ENCODE peak calls at places on chromosomes 4 and X, in ten cellular contexts. One of them, this sample, is unnamed.

GRCh38 chr4:129806986-129807385 is 711.0 kb downstream of the C4orf33 start:
- DNase-seq in GM23338: no peak
- DNase-seq in OCI-LY7: no peak
- DNase-seq in HCT116: no peak
- DNase-seq in PC-3: no peak
- DNase-seq in GM23248: no peak
- DNase-seq in PC-9: no peak
- DNase-seq in MM.1S: no peak
- DNase-seq in hepatocyte: no peak
- DNase-seq in SK-N-SH: no peak
- DNase-seq in this sample: no peak

GRCh38 chr4:10887600-10887999 is 203.0 kb upstream of the CLNK start:
- DNase-seq in GM23338: no peak
- DNase-seq in OCI-LY7: no peak
- DNase-seq in HCT116: no peak
- DNase-seq in PC-3: no peak
- DNase-seq in GM23248: no peak
- DNase-seq in PC-9: no peak
- DNase-seq in MM.1S: no peak
- DNase-seq in hepatocyte: no peak
- DNase-seq in SK-N-SH: no peak
- DNase-seq in this sample: no peak

GRCh38 chr4:88006956-88007303 is 505 bp upstream of the PKD2 start:
- DNase-seq in GM23338: peak; percentile 57
- DNase-seq in OCI-LY7: no peak
- DNase-seq in HCT116: no peak
- DNase-seq in PC-3: no peak
- DNase-seq in GM23248: no peak
- DNase-seq in PC-9: no peak
- DNase-seq in MM.1S: no peak
- DNase-seq in hepatocyte: no peak
- DNase-seq in SK-N-SH: no peak
- DNase-seq in this sample: no peak

GRCh38 chr4:26753642-26754041 is 107.0 kb upstream of the STIM2 start:
- DNase-seq in GM23338: no peak
- DNase-seq in OCI-LY7: no peak
- DNase-seq in HCT116: no peak
- DNase-seq in PC-3: peak; percentile 32
- DNase-seq in GM23248: peak; percentile 1
- DNase-seq in PC-9: no peak
- DNase-seq in MM.1S: no peak
- DNase-seq in hepatocyte: peak; percentile 39
- DNase-seq in SK-N-SH: no peak
- DNase-seq in this sample: no peak

GRCh38 chr4:108359130-108359709 is 190.5 kb upstream of the LEF1 start:
- DNase-seq in GM23338: no peak
- DNase-seq in OCI-LY7: peak; percentile 73
- DNase-seq in HCT116: no peak
- DNase-seq in PC-3: no peak
- DNase-seq in GM23248: no peak
- DNase-seq in PC-9: no peak
- DNase-seq in MM.1S: peak; percentile 94
- DNase-seq in hepatocyte: no peak
- DNase-seq in SK-N-SH: no peak
- DNase-seq in this sample: no peak

GRCh38 chrX:103530540-103530939 is 11.3 kb upstream of the RAB40A start:
- DNase-seq in GM23338: no peak
- DNase-seq in OCI-LY7: no peak
- DNase-seq in HCT116: no peak
- DNase-seq in PC-3: no peak
- DNase-seq in GM23248: peak; percentile 47
- DNase-seq in PC-9: no peak
- DNase-seq in MM.1S: no peak
- DNase-seq in hepatocyte: no peak
- DNase-seq in SK-N-SH: no peak
- DNase-seq in this sample: no peak

GRCh38 chr4:65831828-65832227 is 161.5 kb upstream of the EPHA5 start:
- DNase-seq in GM23338: no peak
- DNase-seq in OCI-LY7: no peak
- DNase-seq in HCT116: no peak
- DNase-seq in PC-3: peak; percentile 87
- DNase-seq in GM23248: no peak
- DNase-seq in PC-9: no peak
- DNase-seq in MM.1S: no peak
- DNase-seq in hepatocyte: no peak
- DNase-seq in SK-N-SH: no peak
- DNase-seq in this sample: no peak

GRCh38 chr4:180717451-180717850 is 1525.8 kb upstream of the TENM3 start:
- DNase-seq in GM23338: no peak
- DNase-seq in OCI-LY7: no peak
- DNase-seq in HCT116: no peak
- DNase-seq in PC-3: no peak
- DNase-seq in GM23248: no peak
- DNase-seq in PC-9: no peak
- DNase-seq in MM.1S: no peak
- DNase-seq in hepatocyte: no peak
- DNase-seq in SK-N-SH: no peak
- DNase-seq in this sample: no peak

GRCh38 chrX:12896935-12897334 is 9.5 kb upstream of the TLR8 start:
- DNase-seq in GM23338: no peak
- DNase-seq in OCI-LY7: no peak
- DNase-seq in HCT116: no peak
- DNase-seq in PC-3: no peak
- DNase-seq in GM23248: no peak
- DNase-seq in PC-9: no peak
- DNase-seq in MM.1S: no peak
- DNase-seq in hepatocyte: no peak
- DNase-seq in SK-N-SH: no peak
- DNase-seq in this sample: no peak

GRCh38 chrX:150162141-150162540 is 201.0 kb upstream of the MAMLD1 start:
- DNase-seq in GM23338: no peak
- DNase-seq in OCI-LY7: no peak
- DNase-seq in HCT116: peak; percentile 27
- DNase-seq in PC-3: peak; percentile 75
- DNase-seq in GM23248: peak; percentile 53
- DNase-seq in PC-9: peak; percentile 62
- DNase-seq in MM.1S: no peak
- DNase-seq in hepatocyte: no peak
- DNase-seq in SK-N-SH: no peak
- DNase-seq in this sample: no peak

GRCh38 chr4:41796545-41797210 is 48.2 kb upstream of the PHOX2B start:
- DNase-seq in GM23338: peak; percentile 87
- DNase-seq in OCI-LY7: no peak
- DNase-seq in HCT116: no peak
- DNase-seq in PC-3: no peak
- DNase-seq in GM23248: no peak
- DNase-seq in PC-9: no peak
- DNase-seq in MM.1S: no peak
- DNase-seq in hepatocyte: no peak
- DNase-seq in SK-N-SH: no peak
- DNase-seq in this sample: no peak
- H3K4me3 ChIP-seq in GM23338: peak overlapping the region; percentile 24
- H3K4me3 ChIP-seq in OCI-LY7: no peak overlapping the region
- H3K4me3 ChIP-seq in HCT116: no peak overlapping the region
- H3K4me3 ChIP-seq in PC-3: no peak overlapping the region
- H3K4me3 ChIP-seq in GM23248: no peak overlapping the region
- H3K4me3 ChIP-seq in PC-9: no peak overlapping the region
- H3K4me3 ChIP-seq in MM.1S: no peak overlapping the region
- H3K4me3 ChIP-seq in hepatocyte: no peak overlapping the region
- H3K4me3 ChIP-seq in SK-N-SH: no peak overlapping the region
- H3K4me3 ChIP-seq in this sample: no peak overlapping the region

GRCh38 chr4:2797545-2798305 is 4.8 kb downstream of the SH3BP2 start:
- DNase-seq in GM23338: no peak
- DNase-seq in OCI-LY7: no peak
- DNase-seq in HCT116: no peak
- DNase-seq in PC-3: no peak
- DNase-seq in GM23248: no peak
- DNase-seq in PC-9: no peak
- DNase-seq in MM.1S: no peak
- DNase-seq in hepatocyte: no peak
- DNase-seq in SK-N-SH: peak; percentile 79
- DNase-seq in this sample: no peak

GRCh38 chr4:2795558-2796260 is 2.8 kb downstream of the SH3BP2 start:
- DNase-seq in GM23338: no peak
- DNase-seq in OCI-LY7: no peak
- DNase-seq in HCT116: no peak
- DNase-seq in PC-3: no peak
- DNase-seq in GM23248: no peak
- DNase-seq in PC-9: no peak
- DNase-seq in MM.1S: no peak
- DNase-seq in hepatocyte: peak; percentile 10
- DNase-seq in SK-N-SH: peak; percentile 6
- DNase-seq in this sample: no peak

GRCh38 chr4:2794707-2795557 is 2.0 kb downstream of the SH3BP2 start:
- DNase-seq in GM23338: no peak
- DNase-seq in OCI-LY7: no peak
- DNase-seq in HCT116: no peak
- DNase-seq in PC-3: no peak
- DNase-seq in GM23248: peak; percentile 89
- DNase-seq in PC-9: no peak
- DNase-seq in MM.1S: no peak
- DNase-seq in hepatocyte: peak; percentile 68
- DNase-seq in SK-N-SH: no peak
- DNase-seq in this sample: no peak

GRCh38 chr4:2797188-2797544 is 4.3 kb downstream of the SH3BP2 start:
- DNase-seq in GM23338: no peak
- DNase-seq in OCI-LY7: no peak
- DNase-seq in HCT116: no peak
- DNase-seq in PC-3: no peak
- DNase-seq in GM23248: no peak
- DNase-seq in PC-9: no peak
- DNase-seq in MM.1S: no peak
- DNase-seq in hepatocyte: peak; percentile 2
- DNase-seq in SK-N-SH: peak; percentile 4
- DNase-seq in this sample: no peak

DNA sequence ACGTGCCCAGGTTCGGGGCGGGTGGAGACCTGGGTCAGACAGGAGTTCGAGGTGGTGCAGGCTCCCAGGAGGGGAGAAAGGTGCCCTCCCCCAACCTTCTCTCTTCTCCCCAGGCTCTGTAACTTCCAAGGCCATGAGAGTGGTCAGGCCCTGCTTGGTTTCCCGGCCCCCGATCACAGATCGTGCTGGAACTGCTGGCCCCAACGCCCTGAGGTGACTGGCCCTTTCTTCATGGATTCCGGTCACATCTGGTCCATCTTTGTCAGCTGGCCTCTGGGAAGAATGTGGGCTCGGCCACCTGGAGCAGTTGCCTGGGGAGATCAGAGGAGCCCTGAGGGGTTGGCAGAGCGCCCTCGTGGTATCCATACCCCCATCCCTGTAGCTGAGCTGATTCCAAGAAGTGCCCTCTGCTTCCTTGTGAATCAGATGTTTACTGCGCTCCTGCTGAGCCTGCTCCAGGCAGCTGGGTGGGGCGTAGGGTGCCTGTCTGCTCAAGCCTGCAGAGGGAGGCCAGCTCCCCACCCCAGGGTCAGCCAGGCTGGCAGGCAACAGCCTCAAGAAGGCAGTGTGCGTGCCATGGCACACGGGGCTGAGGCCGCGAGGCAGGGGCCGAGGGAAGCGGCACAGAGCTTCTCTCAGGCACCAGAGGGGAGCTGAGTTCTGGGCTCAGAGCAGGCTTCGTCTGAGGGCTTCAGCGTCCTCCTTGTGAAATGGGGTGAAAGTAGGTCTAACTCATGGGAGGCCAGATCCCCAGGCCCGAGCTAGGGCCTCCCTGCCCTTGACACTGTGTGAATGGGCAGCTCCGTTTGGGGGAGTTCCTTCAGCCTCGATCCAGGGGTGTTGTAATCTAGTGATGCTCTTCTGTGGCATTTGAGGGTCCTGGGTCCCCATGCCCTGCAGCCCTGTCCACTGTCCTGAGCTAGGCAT is 3.6 kb downstream of the SH3BP2 start:
- DNase-seq in GM23338: no peak
- DNase-seq in OCI-LY7: no peak
- DNase-seq in HCT116: no peak
- DNase-seq in PC-3: peak; percentile 58
- DNase-seq in GM23248: peak; percentile 81
- DNase-seq in PC-9: peak; percentile 96
- DNase-seq in MM.1S: no peak
- DNase-seq in hepatocyte: peak; percentile 75
- DNase-seq in SK-N-SH: peak; percentile 29
- DNase-seq in this sample: no peak
- H3K4me1 ChIP-seq in GM23338: peaks cover 21% of the 10 kb centered on the region
- H3K4me1 ChIP-seq in OCI-LY7: peaks cover 38% of the 10 kb centered on the region
- H3K4me1 ChIP-seq in HCT116: peaks cover 78% of the 10 kb centered on the region
- H3K4me1 ChIP-seq in PC-3: peaks cover 26% of the 10 kb centered on the region
- H3K4me1 ChIP-seq in GM23248: peaks cover 42% of the 10 kb centered on the region
- H3K4me1 ChIP-seq in PC-9: peaks cover 76% of the 10 kb centered on the region
- H3K4me1 ChIP-seq in MM.1S: peaks cover 8% of the 10 kb centered on the region
- H3K4me1 ChIP-seq in hepatocyte: peaks cover 62% of the 10 kb centered on the region
- H3K4me1 ChIP-seq in SK-N-SH: peaks cover 31% of the 10 kb centered on the region
- H3K4me1 ChIP-seq in this sample: peaks cover 37% of the 10 kb centered on the region

GRCh38 chr4:23225564-23225963 is 532.8 kb downstream of the GBA3 start:
- DNase-seq in GM23338: no peak
- DNase-seq in OCI-LY7: no peak
- DNase-seq in HCT116: no peak
- DNase-seq in PC-3: no peak
- DNase-seq in GM23248: no peak
- DNase-seq in PC-9: no peak
- DNase-seq in MM.1S: no peak
- DNase-seq in hepatocyte: no peak
- DNase-seq in SK-N-SH: no peak
- DNase-seq in this sample: no peak
- H3K9me2 ChIP-seq in GM23338: peaks cover 7% of the 10 kb centered on the region
- H3K9me2 ChIP-seq in OCI-LY7: no peaks in the 10 kb centered on the region
- H3K9me2 ChIP-seq in HCT116: no peaks in the 10 kb centered on the region
- H3K9me2 ChIP-seq in PC-3: no peaks in the 10 kb centered on the region
- H3K9me2 ChIP-seq in GM23248: no peaks in the 10 kb centered on the region
- H3K9me2 ChIP-seq in PC-9: no peaks in the 10 kb centered on the region
- H3K9me2 ChIP-seq in MM.1S: no peaks in the 10 kb centered on the region
- H3K9me2 ChIP-seq in hepatocyte: no peaks in the 10 kb centered on the region
- H3K9me2 ChIP-seq in SK-N-SH: no peaks in the 10 kb centered on the region
- H3K9me2 ChIP-seq in this sample: no peaks in the 10 kb centered on the region

GRCh38 chrX:120014354-120015129 is 62.9 kb downstream of the RHOXF2B start:
- DNase-seq in GM23338: peak; percentile 32
- DNase-seq in OCI-LY7: no peak
- DNase-seq in HCT116: no peak
- DNase-seq in PC-3: no peak
- DNase-seq in GM23248: no peak
- DNase-seq in PC-9: no peak
- DNase-seq in MM.1S: no peak
- DNase-seq in hepatocyte: no peak
- DNase-seq in SK-N-SH: no peak
- DNase-seq in this sample: no peak

GRCh38 chrX:120020305-120020704 is 57.2 kb downstream of the RHOXF2B start:
- DNase-seq in GM23338: no peak
- DNase-seq in OCI-LY7: no peak
- DNase-seq in HCT116: no peak
- DNase-seq in PC-3: no peak
- DNase-seq in GM23248: no peak
- DNase-seq in PC-9: no peak
- DNase-seq in MM.1S: no peak
- DNase-seq in hepatocyte: no peak
- DNase-seq in SK-N-SH: no peak
- DNase-seq in this sample: no peak

GRCh38 chrX:120016068-120016441 is 61.4 kb downstream of the RHOXF2B start:
- DNase-seq in GM23338: no peak
- DNase-seq in OCI-LY7: no peak
- DNase-seq in HCT116: no peak
- DNase-seq in PC-3: no peak
- DNase-seq in GM23248: no peak
- DNase-seq in PC-9: no peak
- DNase-seq in MM.1S: no peak
- DNase-seq in hepatocyte: no peak
- DNase-seq in SK-N-SH: no peak
- DNase-seq in this sample: no peak

GRCh38 chrX:120015145-120016067 is 62.1 kb downstream of the RHOXF2B start:
- DNase-seq in GM23338: peak; percentile 52
- DNase-seq in OCI-LY7: no peak
- DNase-seq in HCT116: no peak
- DNase-seq in PC-3: no peak
- DNase-seq in GM23248: peak; percentile 20
- DNase-seq in PC-9: no peak
- DNase-seq in MM.1S: peak; percentile 23
- DNase-seq in hepatocyte: peak; percentile 18
- DNase-seq in SK-N-SH: no peak
- DNase-seq in this sample: no peak
- H3K4me3 ChIP-seq in GM23338: peak overlapping the region; percentile 55
- H3K4me3 ChIP-seq in OCI-LY7: no peak overlapping the region
- H3K4me3 ChIP-seq in HCT116: no peak overlapping the region
- H3K4me3 ChIP-seq in PC-3: no peak overlapping the region
- H3K4me3 ChIP-seq in GM23248: no peak overlapping the region
- H3K4me3 ChIP-seq in PC-9: no peak overlapping the region
- H3K4me3 ChIP-seq in MM.1S: peak overlapping the region; percentile 55
- H3K4me3 ChIP-seq in hepatocyte: no peak overlapping the region
- H3K4me3 ChIP-seq in SK-N-SH: peak overlapping the region; percentile 19
- H3K4me3 ChIP-seq in this sample: no peak overlapping the region